ENCODE peak calls at places on chromosomes 11 and 22, in six cellular contexts. T is GF-D8; I is COR-L47; F is skeletal muscle cell; K is activated CD4-positive, alpha-beta T cell treated with anti-CD3 and anti-CD28 coated beads, Interleukin-2, amount 50 U/mL, for 1 hour; G is left cardiac atrium. J is an unnamed sample.

GRCh38 chr11:104572279-104572678 is 326.0 kb downstream of the CASP12 start:
- DNase-seq in G (no peak), K (no peak), F (no peak), I (no peak), T (no peak), J (no peak)

GRCh38 chr11:75320046-75320618 is 31.3 kb downstream of the ARRB1 start:
- DNase-seq in I (no peak), K (no peak), T (no peak), G (peak; percentile 20), F (no peak), J (no peak)

GRCh38 chr11:131894615-131895544 is 524.5 kb downstream of the NTM start:
- DNase-seq in F (no peak), G (peak; percentile 45), K (no peak), T (no peak), I (peak; percentile 14), J (no peak)

GRCh38 chr22:41561335-41561734 is 525 bp downstream of the CSDC2 start:
- DNase-seq in F (no peak), I (no peak), K (no peak), T (no peak), G (no peak), J (no peak)

GRCh38 chr11:64276653-64277431 is 7.6 kb downstream of the BAD start:
- DNase-seq in K (no peak), I (no peak), T (no peak), F (no peak), G (no peak), J (no peak)

GRCh38 chr11:82229346-82229745 is 504.3 kb downstream of the FAM181B start:
- DNase-seq in F (no peak), K (no peak), I (peak; percentile 55), T (no peak), G (no peak), J (no peak)

GRCh38 chr11:46889689-46890475 is 28.5 kb downstream of the LRP4 start:
- DNase-seq in G (peak; percentile 59), T (peak; percentile 11), K (peak; percentile 74), F (peak; percentile 13), I (peak; percentile 59), J (peak; percentile 7)

GRCh38 chr11:31509412-31510345 is at the start of the genes ELP4 and IMMP1L:
- DNase-seq in K (peak; percentile 95), F (peak; percentile 77), T (peak; percentile 85), G (peak; percentile 96), I (peak; percentile 99), J (peak; percentile 77)

GRCh38 chr11:121711900-121712424 is 259.2 kb upstream of the SORL1-AS1 start:
- DNase-seq in I (no peak), T (no peak), F (no peak), G (no peak), K (no peak), J (no peak)

GRCh38 chr11:12657981-12658380 is 16.2 kb upstream of the TEAD1 start:
- DNase-seq in F (no peak), G (no peak), I (no peak), T (no peak), K (no peak), J (no peak)

GRCh38 chr11:101870510-101870909 is 44.3 kb upstream of the CEP126 start:
- DNase-seq in I (no peak), K (no peak), T (no peak), F (peak; percentile 45), G (no peak), J (no peak)

J was measured in AG04449.